ENCODE peak calls at places on chromosomes 16 and 17, in five cellular contexts. W is transverse colon, S is A549, X is omental fat pad, Z is Peyer's patch. M is an unnamed sample.
A peak's percentile ranks its signal among the peaks of the same experiment; 100 is the strongest.

GRCh38 chr16:74731853-74732477 is 31.3 kb upstream of the MLKL start:
- DNase-seq in Z (no peak), W (no peak), S (no peak), X (no peak), M (no peak)

GRCh38 chr16:58814348-58814801 is 80.3 kb upstream of the GOT2 start:
- DNase-seq in S (peak; percentile 47), X (no peak), W (peak; percentile 15), Z (no peak), M (peak; percentile 68)

GRCh38 chr16:49457196-49457595 is 83.6 kb downstream of the C16orf78 start:
- DNase-seq in S (no peak), W (no peak), X (no peak), Z (no peak), M (no peak)

GRCh38 chr17:1673041-1673790 is 11.5 kb downstream of the PRPF8 start:
- DNase-seq in W (peak; percentile 12), S (no peak), X (no peak), Z (no peak), M (no peak)

GRCh38 chr17:63390090-63390489 is 56.0 kb downstream of the CYB561 start:
- DNase-seq in Z (no peak), W (no peak), S (no peak), X (no peak), M (peak; percentile 13)

GRCh38 chr17:69358688-69359596 is 32.0 kb upstream of the ABCA5 start:
- DNase-seq in Z (no peak), X (no peak), S (no peak), W (no peak), M (peak; percentile 21)

GRCh38 chr16:15701975-15702970 is 52.2 kb downstream of the NDE1 start:
- DNase-seq in S (no peak), X (no peak), W (no peak), Z (no peak), M (no peak)

GRCh38 chr17:4230142-4230541 is 33.6 kb downstream of the ANKFY1 start:
- DNase-seq in X (no peak), W (peak; percentile 34), Z (no peak), S (peak; percentile 74), M (no peak)

GRCh38 chr16:77403732-77404131 is 31.1 kb downstream of the ADAMTS18 start:
- DNase-seq in S (no peak), X (no peak), W (no peak), Z (no peak), M (no peak)

GRCh38 chr17:42814633-42815399 is 9.3 kb downstream of the BECN1 start:
- DNase-seq in S (no peak), W (no peak), Z (no peak), X (no peak), M (no peak)

GRCh38 chr16:12788758-12789157 is 14.9 kb downstream of the CPPED1 start:
- DNase-seq in Z (no peak), X (no peak), W (no peak), S (no peak), M (no peak)

GRCh38 chr16:3971261-3971660 is 90.7 kb upstream of the CREBBP start:
- DNase-seq in Z (no peak), W (no peak), X (no peak), S (no peak), M (peak; percentile 66)

GRCh38 chr17:3768786-3769185 is 32.2 kb downstream of the ITGAE start:
- DNase-seq in W (no peak), Z (no peak), X (no peak), S (no peak), M (no peak)

GRCh38 chr17:7137182-7137943 is 22.7 kb upstream of the ASGR2 start:
- DNase-seq in X (no peak), W (peak; percentile 30), S (no peak), Z (no peak), M (no peak)

GRCh38 chr17:17514361-17514992 is 18.3 kb upstream of the RASD1 start:
- DNase-seq in X (no peak), Z (no peak), W (no peak), S (no peak), M (no peak)

GRCh38 chr17:39080416-39081179 is 70.8 kb downstream of the PLXDC1 start:
- DNase-seq in Z (no peak), W (peak; percentile 18), S (no peak), X (no peak), M (no peak)

GRCh38 chr16:29023279-29024278 is 38.7 kb downstream of the LAT start:
- DNase-seq in Z (no peak), S (no peak), X (no peak), W (no peak), M (no peak)

GRCh38 chr17:49717371-49717841 is 9.6 kb upstream of the SLC35B1 start:
- DNase-seq in X (no peak), Z (no peak), W (no peak), S (no peak), M (no peak)

GRCh38 chr16:66483689-66484452 is 56.8 kb downstream of the BEAN1 start:
- DNase-seq in Z (peak; percentile 71), X (peak; percentile 46), S (peak; percentile 80), W (peak; percentile 78), M (peak; percentile 84)

GRCh38 chr16:4679854-4680636 is 13.3 kb upstream of the NUDT16L1 start:
- DNase-seq in Z (no peak), W (peak; percentile 73), X (peak; percentile 34), S (no peak), M (no peak)

GRCh38 chr17:70414275-70414674 is 244.9 kb downstream of the KCNJ2 start:
- DNase-seq in S (no peak), W (no peak), Z (no peak), X (no peak), M (no peak)

GRCh38 chr17:38749222-38750043 is 1.3 kb upstream of the PCGF2 start:
- DNase-seq in W (peak; percentile 84), Z (peak; percentile 50), X (peak; percentile 51), S (peak; percentile 65), M (peak; percentile 70)

GRCh38 chr17:49616546-49617205 is 41.0 kb downstream of the NXPH3 start:
- DNase-seq in X (no peak), Z (no peak), W (peak; percentile 38), S (no peak), M (no peak)

GRCh38 chr17:81925860-81926450 is 1.6 kb downstream of the MAFG start:
- DNase-seq in W (no peak), Z (no peak), S (no peak), X (no peak), M (no peak)

GRCh38 chr17:82101301-82101715 is 3.3 kb upstream of the FASN start:
- DNase-seq in X (no peak), Z (no peak), S (no peak), W (no peak), M (no peak)

GRCh38 chr16:8767176-8767575 is 30.3 kb downstream of the TMEM186 start:
- DNase-seq in S (no peak), Z (no peak), W (no peak), X (no peak), M (no peak)

GRCh38 chr17:42623732-42624596 is 14.5 kb downstream of the TUBG1 start:
- DNase-seq in Z (no peak), X (no peak), S (peak; percentile 86), W (peak; percentile 42), M (no peak)

GRCh38 chr17:72334205-72334604 is 213.4 kb downstream of the SOX9 start:
- DNase-seq in X (no peak), W (no peak), S (no peak), Z (no peak), M (no peak)

GRCh38 chr17:61575983-61576382 is 15.0 kb downstream of the NACA2 start:
- DNase-seq in Z (no peak), S (no peak), X (no peak), W (no peak), M (no peak)

GRCh38 chr17:61571624-61572023 is 19.4 kb downstream of the NACA2 start:
- DNase-seq in Z (no peak), S (no peak), X (no peak), W (no peak), M (no peak)

GRCh38 chr17:61578645-61579044 is 12.4 kb downstream of the NACA2 start:
- DNase-seq in Z (no peak), X (no peak), W (no peak), S (no peak), M (no peak)

GRCh38 chr17:61575352-61575975 is 15.6 kb downstream of the NACA2 start:
- DNase-seq in W (no peak), Z (no peak), S (no peak), X (no peak), M (no peak)

GRCh38 chr17:61574542-61575351 is 16.3 kb downstream of the NACA2 start:
- DNase-seq in W (no peak), Z (no peak), S (peak; percentile 80), X (no peak), M (no peak)
- TF ChIP-seq CTCF in W (no peak), Z (no peak), S (peak; percentile 89), X (no peak), M (no peak)

GRCh38 chr16:719815-720506 is 985 bp upstream of the ANTKMT start:
- DNase-seq in X (no peak), W (peak; percentile 34), S (peak; percentile 70), Z (peak; percentile 65), M (no peak)
- TF ChIP-seq CTCF in X (no peak), W (peak; percentile 10), S (peak; percentile 36), Z (no peak), M (no peak)

GRCh38 chr16:80391095-80391494 is 149.7 kb upstream of the DYNLRB2 start:
- DNase-seq in W (no peak), X (no peak), Z (no peak), S (no peak), M (no peak)

GRCh38 chr16:80384862-80385261 is 155.9 kb upstream of the DYNLRB2 start:
- DNase-seq in X (no peak), W (no peak), Z (no peak), S (no peak), M (no peak)

DNA sequence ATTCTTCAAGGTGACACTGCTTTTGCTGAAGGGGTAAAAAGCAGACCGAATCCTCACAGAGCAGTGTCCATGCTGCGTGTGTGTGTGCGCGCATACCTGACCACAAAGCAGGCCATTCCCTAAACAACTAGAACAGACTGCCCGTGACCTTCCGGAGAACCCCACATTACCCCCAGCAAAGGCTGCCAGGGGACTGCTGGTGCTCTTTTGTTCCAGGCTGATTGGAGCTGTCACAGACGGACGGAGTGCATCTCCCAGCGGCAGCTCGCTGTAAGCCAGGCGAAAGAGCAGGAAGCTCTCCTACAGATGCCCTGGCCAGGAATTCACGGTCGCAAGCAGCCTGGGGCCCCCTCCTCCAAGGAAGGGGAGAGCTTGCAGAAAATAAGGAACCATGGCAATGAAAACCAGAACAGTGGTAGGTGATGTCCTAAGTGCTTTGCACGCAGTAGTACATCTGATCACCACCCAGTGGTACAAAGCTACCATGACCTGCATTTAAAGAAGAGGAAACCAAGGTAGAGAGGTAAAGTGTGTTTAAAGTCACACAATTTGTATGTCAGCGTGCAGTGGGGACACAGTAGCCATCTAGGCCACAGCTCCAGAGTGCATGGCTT is 153.4 kb upstream of the DYNLRB2 start:
- DNase-seq in W (no peak), S (no peak), Z (no peak), X (no peak), M (no peak)
- TF ChIP-seq CTCF in W (no peak), S (no peak), Z (no peak), X (no peak), M (no peak)

GRCh38 chr16:82085380-82085779 is 50.3 kb downstream of the HSD17B2 start:
- DNase-seq in W (no peak), X (no peak), S (no peak), Z (no peak), M (no peak)

GRCh38 chr16:82092711-82093110 is 57.7 kb downstream of the HSD17B2 start:
- DNase-seq in Z (no peak), W (no peak), S (no peak), X (no peak), M (no peak)

GRCh38 chr16:82083710-82084353 is 48.8 kb downstream of the HSD17B2 start:
- DNase-seq in Z (no peak), W (no peak), S (no peak), X (no peak), M (no peak)

GRCh38 chr16:82091225-82091624 is 56.2 kb downstream of the HSD17B2 start:
- DNase-seq in S (no peak), W (no peak), X (no peak), Z (no peak), M (no peak)

GRCh38 chr16:82088483-82088882 is 53.4 kb downstream of the HSD17B2 start:
- DNase-seq in X (no peak), W (no peak), Z (no peak), S (no peak), M (no peak)
- TF ChIP-seq CTCF in X (no peak), W (no peak), Z (no peak), S (no peak), M (no peak)

M was measured in GM20000.